ENCODE peak calls at places on chromosomes 4 and X, in four cellular contexts. J is testis, W is Karpas-422, F is SK-N-SH. S is an unnamed sample.

GRCh38 chr4:83629945-83630684 is 94.2 kb downstream of the GPAT3 start:
- DNase-seq in J (no peak), F (no peak), W (no peak), S (peak)

GRCh38 chr4:25552580-25553271 is 102.9 kb upstream of the SLC34A2 start:
- DNase-seq in J (peak), W (peak), F (no peak), S (peak)

GRCh38 chrX:53718073-53718472 is 31.6 kb upstream of the HUWE1 start:
- DNase-seq in W (no peak), J (no peak), F (no peak), S (no peak)

GRCh38 chr4:155703486-155704227 is 37.0 kb downstream of the GUCY1A1 start:
- DNase-seq in J (no peak), W (peak), F (no peak), S (no peak)

GRCh38 chrX:131394384-131394783 is 105.3 kb upstream of the IGSF1 start:
- DNase-seq in W (peak), J (no peak), F (no peak), S (no peak)

GRCh38 chr4:38071801-38072567 is 111.8 kb downstream of the PTTG2 start:
- DNase-seq in F (no peak), W (no peak), J (no peak), S (no peak)

GRCh38 chrX:46979340-46979739 is 67.1 kb downstream of the JADE3 start:
- DNase-seq in F (no peak), W (no peak), J (no peak), S (peak)

GRCh38 chr4:1031956-1032795 is 20.8 kb downstream of the FGFRL1 start:
- DNase-seq in W (peak), J (no peak), F (peak), S (no peak)

GRCh38 chr4:42399393-42399792 is 2.1 kb downstream of the SHISA3 start:
- DNase-seq in W (no peak), F (no peak), J (no peak), S (peak)

GRCh38 chr4:55887594-55887993 is 34.1 kb downstream of the EXOC1 start:
- DNase-seq in J (no peak), W (no peak), F (no peak), S (no peak)

GRCh38 chrX:19513383-19513782 is 1.9 kb downstream of the MAP3K15 start:
- DNase-seq in F (peak), J (no peak), W (no peak), S (no peak)

GRCh38 chr4:186067757-186068385 is 1.1 kb upstream of the TLR3 start:
- DNase-seq in W (peak), J (peak), F (peak), S (peak)

GRCh38 chr4:87056884-87057283 is 122.1 kb downstream of the AFF1 start:
- DNase-seq in J (no peak), F (no peak), W (no peak), S (no peak)

GRCh38 chr4:87055340-87055739 is 120.5 kb downstream of the AFF1 start:
- DNase-seq in W (no peak), J (no peak), F (no peak), S (no peak)

GRCh38 chr4:87053064-87053693 is 118.4 kb downstream of the AFF1 start:
- DNase-seq in F (no peak), J (no peak), W (no peak), S (no peak)

GRCh38 chr4:87053802-87054767 is 119.3 kb downstream of the AFF1 start:
- DNase-seq in F (no peak), W (no peak), J (no peak), S (peak)

GRCh38 chr4:87054900-87055299 is 120.1 kb downstream of the AFF1 start:
- DNase-seq in W (no peak), F (no peak), J (no peak), S (no peak)
- H3K27ac ChIP-seq in W (no peak), F (no peak), J (peak), S (no peak)

GRCh38 chrX:133497356-133497755 is 82.1 kb upstream of the GPC4 start:
- DNase-seq in W (no peak), J (no peak), F (no peak), S (no peak)

GRCh38 chrX:133490955-133491354 is 75.7 kb upstream of the GPC4 start:
- DNase-seq in J (no peak), F (no peak), W (no peak), S (no peak)

GRCh38 chrX:133493366-133493765 is 78.1 kb upstream of the GPC4 start:
- DNase-seq in W (no peak), F (no peak), J (no peak), S (no peak)

GRCh38 chrX:133495464-133496391 is 80.4 kb upstream of the GPC4 start:
- DNase-seq in J (peak), W (no peak), F (no peak), S (no peak)
- H3K27ac ChIP-seq in J (no peak), W (no peak), F (no peak), S (no peak)

GRCh38 chrX:153966841-153967535 is 4.6 kb downstream of the HCFC1 start:
- DNase-seq in J (no peak), F (no peak), W (no peak), S (no peak)
- H3K27ac ChIP-seq in J (no peak), F (no peak), W (peak), S (no peak)

DNA sequence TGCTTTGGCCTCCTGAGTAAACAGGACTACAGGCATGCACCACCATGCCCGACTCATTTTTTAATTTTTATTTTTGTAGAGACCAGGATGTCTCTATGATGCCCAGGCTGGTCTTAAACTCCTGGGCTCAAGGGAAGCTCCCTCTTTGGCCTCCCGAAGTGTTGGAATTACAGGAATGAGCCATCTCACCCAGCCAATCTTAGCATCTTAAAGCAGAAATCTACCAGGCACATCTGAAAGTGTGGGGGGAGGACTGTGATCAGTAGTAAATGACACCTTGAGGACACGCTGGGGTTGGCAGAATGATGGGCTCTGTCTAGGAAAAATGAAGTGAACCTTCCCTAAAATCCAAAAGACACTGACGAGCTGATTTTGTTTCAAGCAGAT is 149.2 kb downstream of the SPATA18 start:
- DNase-seq in F (no peak), J (no peak), W (no peak), S (no peak)
- H3K27ac ChIP-seq in F (no peak), J (no peak), W (no peak), S (no peak)

GRCh38 chrX:72005046-72005445 is 94.4 kb downstream of the NHSL2 start:
- DNase-seq in J (no peak), W (no peak), F (no peak), S (no peak)
- H3K27ac ChIP-seq in J (no peak), W (no peak), F (no peak), S (no peak)

GRCh38 chr4:106246441-106246840 is 69.6 kb downstream of the TBCK start:
- DNase-seq in W (no peak), F (no peak), J (no peak), S (no peak)

GRCh38 chr4:106253364-106254129 is 62.5 kb downstream of the TBCK start:
- DNase-seq in F (no peak), W (no peak), J (no peak), S (no peak)

GRCh38 chr4:106245176-106245575 is 70.8 kb downstream of the TBCK start:
- DNase-seq in J (no peak), W (no peak), F (no peak), S (peak)

GRCh38 chr4:106247600-106247999 is 68.4 kb downstream of the TBCK start:
- DNase-seq in W (no peak), J (no peak), F (no peak), S (no peak)
- H3K27ac ChIP-seq in W (no peak), J (no peak), F (no peak), S (no peak)

DNA sequence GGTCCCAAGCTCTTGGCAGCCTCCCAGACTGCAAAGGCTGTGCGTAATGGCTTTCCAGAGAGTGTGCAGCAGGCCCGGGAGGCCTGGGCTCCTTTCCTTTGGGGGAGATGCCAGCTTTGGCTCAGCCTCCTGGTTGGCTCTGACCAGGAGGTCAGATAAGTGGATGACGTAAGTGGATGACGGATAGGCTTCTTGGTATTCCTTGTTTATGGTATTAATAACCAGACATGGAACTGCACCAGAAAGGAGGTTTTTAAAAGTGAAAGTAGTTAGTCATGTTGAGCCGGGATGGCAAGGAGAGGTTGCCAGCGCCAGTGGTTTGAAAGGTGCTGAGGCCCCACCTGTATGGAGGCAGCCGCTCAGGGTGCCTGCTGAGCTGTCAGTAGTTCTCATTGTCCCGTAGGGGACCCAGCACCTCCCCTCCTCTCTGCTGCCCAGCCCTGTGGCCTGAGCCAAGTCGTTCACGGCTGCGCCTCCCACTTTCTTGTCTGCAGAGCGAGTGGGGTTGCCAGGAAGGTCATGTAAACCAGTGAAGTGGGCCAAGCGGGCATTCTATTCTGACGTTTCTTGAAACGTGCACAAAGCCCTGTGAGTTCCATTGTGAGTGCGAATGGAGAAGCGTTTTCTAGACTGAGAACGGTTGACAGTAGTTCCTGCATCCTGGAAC is 28.7 kb upstream of the STOX2 start:
- DNase-seq in W (no peak), J (peak), F (peak), S (peak)
- H3K27ac ChIP-seq in W (no peak), J (peak), F (peak), S (peak)

GRCh38 chr4:86980230-86980629 is 45.4 kb downstream of the AFF1 start:
- DNase-seq in W (no peak), F (no peak), J (no peak), S (no peak)

GRCh38 chr4:86978709-86979108 is 43.9 kb downstream of the AFF1 start:
- DNase-seq in F (no peak), W (no peak), J (no peak), S (no peak)

GRCh38 chr4:86975927-86976326 is 41.1 kb downstream of the AFF1 start:
- DNase-seq in F (no peak), J (no peak), W (no peak), S (no peak)

GRCh38 chr4:86976801-86977485 is 42.1 kb downstream of the AFF1 start:
- DNase-seq in J (no peak), W (no peak), F (no peak), S (no peak)

GRCh38 chr4:86977621-86978184 is 42.9 kb downstream of the AFF1 start:
- DNase-seq in F (no peak), J (no peak), W (no peak), S (peak)
- H3K27ac ChIP-seq in F (no peak), J (no peak), W (no peak), S (peak)

GRCh38 chr4:102503831-102504786 is 3.0 kb downstream of the NFKB1 start:
- DNase-seq in F (no peak), J (no peak), W (no peak), S (no peak)

GRCh38 chr4:102501176-102501634 is at the start of gene NFKB1:
- DNase-seq in F (no peak), W (peak), J (peak), S (peak)

GRCh38 chr4:102501635-102502382 is 650 bp downstream of the NFKB1 start:
- DNase-seq in W (peak), F (peak), J (peak), S (peak)

GRCh38 chr4:102504941-102505340 is 3.8 kb downstream of the NFKB1 start:
- DNase-seq in J (no peak), W (no peak), F (no peak), S (no peak)

DNA sequence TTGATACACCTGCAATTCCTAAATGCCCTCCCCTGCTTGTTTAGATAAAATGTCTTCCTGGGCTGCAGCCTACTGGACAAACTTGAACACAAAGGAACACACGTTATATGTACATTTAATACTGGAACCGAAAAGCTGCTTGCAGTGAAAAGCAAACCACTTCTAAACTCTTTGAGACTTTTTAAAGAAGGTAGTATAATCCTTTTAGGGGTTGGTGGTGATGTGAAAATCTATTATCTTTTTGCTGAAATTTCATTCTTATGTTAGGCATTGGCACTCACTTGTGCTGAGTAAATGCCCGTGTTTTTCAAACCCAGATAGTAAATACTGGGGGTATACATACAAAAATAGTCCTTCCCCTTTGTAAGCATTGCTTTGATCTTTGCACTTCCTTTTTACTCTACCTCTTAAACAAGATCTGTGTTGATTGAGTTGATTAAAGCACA is 2.2 kb downstream of the NFKB1 start:
- DNase-seq in W (no peak), F (peak), J (no peak), S (peak)
- H3K27ac ChIP-seq in W (no peak), F (no peak), J (peak), S (no peak)

DNA sequence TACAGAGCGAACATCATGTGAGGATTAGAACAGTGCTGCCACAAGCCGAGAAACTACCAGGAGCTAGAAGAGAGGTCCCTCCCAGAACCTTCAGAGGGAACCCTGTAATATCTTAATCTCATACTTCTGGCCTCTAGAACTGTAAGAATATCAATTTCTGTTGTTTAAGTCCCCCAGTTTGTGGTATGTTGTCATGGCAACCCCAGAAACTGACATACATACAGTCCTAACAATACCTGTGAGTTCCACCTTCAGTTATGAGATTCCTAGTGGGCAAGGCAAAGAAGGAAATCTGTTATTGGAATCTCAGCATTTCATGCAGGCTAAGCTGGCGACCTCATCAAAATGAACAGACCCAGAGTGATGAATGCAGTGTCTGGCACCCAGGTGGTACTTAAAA is 42.5 kb downstream of the ZBTB49 start:
- DNase-seq in J (no peak), F (no peak), W (no peak), S (no peak)
- H3K27ac ChIP-seq in J (no peak), F (no peak), W (no peak), S (no peak)

S was measured in endothelial cell of umbilical vein.